ENCODE peak calls at places on chromosomes 16 and 17, in five cellular contexts. W is heart left ventricle, S is glutamatergic neuron, C is BE2C, L is dorsolateral prefrontal cortex. N is an unnamed sample.

GRCh38 chr16:13909872-13910303 is 10.1 kb upstream of the ERCC4 start:
- DNase-seq in W (no peak), S (no peak), C (no peak), L (no peak), N (no peak)

GRCh38 chr16:23373436-23374219 is 71.5 kb downstream of the SCNN1B start:
- DNase-seq in W (no peak), S (no peak), C (no peak), L (no peak), N (no peak)

GRCh38 chr16:10871157-10871991 is 5.6 kb upstream of the CIITA start:
- DNase-seq in W (no peak), S (no peak), C (no peak), L (no peak), N (no peak)

GRCh38 chr16:4116328-4117249 is at the start of gene ADCY9:
- DNase-seq in W (peak), S (peak), C (peak), L (peak), N (peak)

GRCh38 chr16:4260360-4260759 is 12.5 kb downstream of the TFAP4 start:
- DNase-seq in W (no peak), S (no peak), C (no peak), L (no peak), N (no peak)

GRCh38 chr17:60641126-60641525 is 36.5 kb upstream of the BCAS3 start:
- DNase-seq in W (no peak), S (no peak), C (no peak), L (no peak), N (no peak)

GRCh38 chr17:82753201-82753464 is 1.3 kb downstream of the TBCD start:
- DNase-seq in W (no peak), S (no peak), C (no peak), L (no peak), N (no peak)

GRCh38 chr16:1745900-1746692 is 25.2 kb downstream of the NME3 start:
- DNase-seq in W (no peak), S (peak), C (no peak), L (no peak), N (no peak)

GRCh38 chr17:82204831-82205719 is 7.6 kb downstream of the CCDC57 start:
- DNase-seq in W (no peak), S (no peak), C (peak), L (no peak), N (no peak)

GRCh38 chr16:29816694-29817441 is 916 bp downstream of the PAGR1 start:
- DNase-seq in W (peak), S (peak), C (peak), L (no peak), N (peak)

GRCh38 chr16:64416232-64417010 is 705.4 kb downstream of the CDH11 start:
- DNase-seq in W (no peak), S (no peak), C (no peak), L (no peak), N (no peak)

GRCh38 chr16:106623-107324 is 28.7 kb downstream of the MPG start:
- DNase-seq in W (no peak), S (peak), C (peak), L (peak), N (peak)

GRCh38 chr17:32795339-32795979 is 81.5 kb downstream of the MYO1D start:
- DNase-seq in W (no peak), S (no peak), C (no peak), L (no peak), N (no peak)

GRCh38 chr16:81431554-81432353 is 12.9 kb upstream of the CMIP start:
- DNase-seq in W (no peak), S (no peak), C (no peak), L (no peak), N (no peak)

GRCh38 chr17:50501054-50501453 is 7.2 kb upstream of the MYCBPAP start:
- DNase-seq in W (no peak), S (peak), C (no peak), L (no peak), N (peak)
- TF ChIP-seq CTCF in W (peak), S (peak), C (peak), L (peak), N (peak)

DNA sequence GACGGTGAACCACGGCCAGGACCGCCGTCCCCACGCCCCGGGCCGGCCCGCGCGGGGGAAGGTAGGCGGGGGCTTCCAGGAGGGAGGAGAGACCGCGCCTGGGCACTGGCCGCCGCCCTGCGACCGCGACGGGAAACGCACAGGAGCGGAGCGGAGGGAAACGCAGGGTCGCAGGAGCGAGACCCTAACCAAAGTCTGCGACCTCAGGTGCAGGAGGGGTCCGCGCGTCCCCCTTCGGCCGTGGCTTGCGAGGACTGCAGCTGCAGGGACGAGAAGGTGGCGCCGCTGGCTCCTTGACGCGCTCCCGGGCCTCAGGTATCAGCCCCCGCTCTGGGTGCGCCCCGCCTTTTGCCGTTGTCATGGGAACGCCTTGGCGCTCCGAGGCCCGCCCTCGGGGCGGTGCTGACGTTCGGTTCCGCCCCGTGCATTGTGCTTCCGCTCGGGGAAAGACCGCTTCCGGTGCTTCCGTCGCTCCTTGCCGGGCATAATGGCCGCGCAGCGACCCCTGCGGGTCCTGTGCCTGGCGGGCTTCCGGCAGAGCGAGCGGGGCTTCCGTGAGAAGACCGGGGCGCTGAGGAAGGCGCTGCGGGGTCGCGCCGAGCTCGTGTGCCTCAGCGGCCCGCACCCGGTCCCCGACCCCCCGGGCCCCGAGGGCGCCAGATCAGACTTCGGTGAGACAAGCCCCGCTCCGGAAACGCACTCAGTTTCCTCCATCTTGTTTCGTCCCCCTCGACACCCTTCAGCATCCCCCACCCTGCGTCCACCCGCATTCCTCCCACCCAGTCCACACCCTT is at the start of gene OVCA2:
- DNase-seq in W (peak), S (peak), C (peak), L (peak), N (peak)
- TF ChIP-seq CTCF in W (peak), S (peak), C (peak), L (peak), N (peak)

GRCh38 chr17:37406635-37407455 is at the start of the genes ACACA and TADA2A:
- DNase-seq in W (peak), S (peak), C (peak), L (peak), N (peak)
- TF ChIP-seq CTCF in W (no peak), S (no peak), C (no peak), L (no peak), N (no peak)

DNA sequence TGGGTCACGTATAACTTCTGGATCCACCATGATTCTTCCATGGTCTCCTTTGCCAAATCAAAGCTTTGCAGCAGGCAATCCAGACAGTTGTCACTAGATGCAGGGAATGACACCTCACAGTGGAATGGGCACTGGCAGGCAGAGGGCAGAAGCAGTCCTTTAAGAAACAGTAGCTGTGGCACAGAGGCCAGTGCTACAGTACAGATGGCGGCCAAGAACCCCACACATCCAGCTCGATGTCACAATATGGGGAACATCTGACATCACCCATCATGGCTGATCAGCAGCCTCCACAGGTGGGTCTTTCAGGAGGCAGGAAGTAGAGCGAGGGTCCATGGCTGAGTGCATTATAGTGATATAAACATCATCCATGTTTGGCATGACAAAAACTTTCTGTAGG is 18.8 kb upstream of the ERN1 start:
- DNase-seq in W (no peak), S (no peak), C (no peak), L (peak), N (no peak)
- TF ChIP-seq CTCF in W (peak), S (no peak), C (peak), L (peak), N (no peak)

GRCh38 chr16:67149276-67150057 is 1.3 kb downstream of the B3GNT9 start:
- DNase-seq in W (no peak), S (no peak), C (peak), L (no peak), N (no peak)
- TF ChIP-seq CTCF in W (no peak), S (no peak), C (no peak), L (no peak), N (no peak)

DNA sequence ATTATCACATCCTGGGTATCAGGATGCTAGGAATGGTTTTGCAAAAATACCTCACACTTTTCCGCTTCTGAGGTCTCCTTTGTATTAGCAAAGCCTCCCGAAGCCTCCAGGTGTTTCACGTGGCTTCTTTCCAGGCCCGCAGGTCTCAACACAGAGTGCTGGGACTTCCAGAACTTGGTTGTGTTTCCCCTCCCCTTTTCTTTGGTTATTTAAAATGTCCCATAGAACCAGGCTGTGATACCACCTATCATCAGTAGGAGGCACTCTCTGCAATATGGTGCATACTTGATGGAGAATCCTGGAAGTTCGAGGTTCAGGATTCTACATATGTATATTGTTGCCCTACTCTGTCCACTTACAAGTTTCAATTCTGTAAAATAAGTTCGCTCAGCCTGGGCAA is 28.8 kb downstream of the ATP2C2 start:
- DNase-seq in W (no peak), S (no peak), C (no peak), L (no peak), N (no peak)
- TF ChIP-seq CTCF in W (no peak), S (peak), C (peak), L (no peak), N (no peak)

DNA sequence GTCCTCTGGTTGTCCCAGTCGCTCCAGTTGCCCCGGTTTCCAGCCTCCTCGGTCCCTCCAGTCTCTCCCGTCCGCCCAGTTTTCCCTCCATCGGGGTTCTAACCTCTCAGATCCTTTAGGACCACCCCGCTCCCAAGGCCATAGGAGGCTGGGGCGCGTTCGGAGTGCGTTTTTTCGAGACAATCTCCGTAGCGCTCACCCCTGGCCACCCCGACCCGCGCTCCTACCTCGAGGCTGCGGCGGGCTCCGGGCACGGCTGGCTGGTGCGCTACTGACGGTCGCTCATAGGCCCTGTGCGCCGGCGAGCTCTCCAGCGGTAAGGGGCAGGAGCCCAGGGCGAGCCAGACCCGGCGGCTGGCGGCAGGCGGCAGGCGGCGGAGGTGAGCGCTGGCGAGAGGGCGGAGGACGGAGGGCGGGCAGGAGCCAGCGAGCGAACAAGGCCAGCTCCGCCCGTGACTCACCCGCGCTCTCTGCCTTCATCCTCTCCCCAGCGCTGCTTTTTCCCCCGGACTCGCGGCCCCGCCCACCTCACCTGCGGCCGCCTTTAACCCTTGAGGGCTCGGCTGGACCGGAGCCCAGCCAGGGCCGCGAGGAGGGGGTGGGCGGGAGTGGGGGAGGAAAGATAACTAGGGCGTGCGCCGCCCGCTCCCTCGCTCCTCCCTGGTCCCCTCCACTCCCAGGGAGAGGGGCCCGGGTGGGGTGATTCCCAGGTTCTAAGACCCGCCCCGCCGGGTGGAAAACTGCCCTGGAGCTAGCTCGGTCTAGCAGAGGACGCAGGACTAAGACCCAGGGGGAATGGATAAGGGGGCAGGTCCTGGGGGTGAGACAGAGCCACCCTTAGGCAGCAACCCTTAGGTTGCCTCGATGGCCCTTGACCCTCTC is at the start of gene SP6:
- DNase-seq in W (no peak), S (peak), C (peak), L (no peak), N (peak)
- TF ChIP-seq CTCF in W (no peak), S (no peak), C (no peak), L (no peak), N (no peak)

GRCh38 chr17:74457820-74458166 is 8.6 kb upstream of the CD300A start:
- DNase-seq in W (no peak), S (no peak), C (no peak), L (no peak), N (no peak)
- TF ChIP-seq CTCF in W (peak), S (peak), C (no peak), L (peak), N (no peak)

DNA sequence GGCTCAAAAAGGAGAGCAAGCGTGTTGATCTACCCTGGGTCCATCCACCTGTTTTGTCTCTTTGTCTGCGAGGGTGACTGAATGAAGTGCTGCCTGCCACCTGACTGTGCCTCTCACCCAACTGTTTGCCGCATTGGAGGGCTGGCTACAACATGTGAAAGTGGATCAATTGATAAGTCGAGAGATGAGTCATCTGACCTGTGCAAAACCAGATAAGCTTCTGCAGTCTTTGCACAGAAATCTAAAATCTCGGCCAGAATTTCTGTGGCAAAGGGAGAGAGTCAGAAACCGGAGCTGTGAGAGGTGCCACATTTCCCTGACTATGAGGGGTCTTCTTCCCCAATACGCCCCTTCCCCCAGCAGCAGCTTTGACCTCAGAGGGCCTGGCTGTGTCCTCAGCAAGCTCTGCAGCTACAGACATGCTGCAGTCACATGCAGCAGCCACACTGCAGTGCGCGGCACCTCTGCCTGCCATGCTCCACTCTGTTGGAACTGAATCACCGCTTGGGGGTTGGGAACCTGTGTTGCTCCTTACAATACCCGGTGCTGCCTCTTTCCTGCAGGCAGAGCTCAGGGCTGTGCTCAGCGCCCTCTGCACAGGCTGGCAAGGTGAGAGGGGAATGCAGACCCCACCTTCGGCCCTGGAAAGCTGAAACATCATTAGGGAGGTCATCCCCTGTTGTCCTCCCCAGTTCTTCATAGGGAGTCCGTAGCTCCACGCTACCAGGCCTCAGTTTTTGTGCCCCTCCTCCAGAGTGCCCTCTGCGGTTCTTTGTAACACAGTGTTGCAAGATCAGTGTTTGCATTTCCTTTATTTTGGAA is 16.2 kb upstream of the HAS3 start:
- DNase-seq in W (peak), S (no peak), C (peak), L (no peak), N (no peak)
- TF ChIP-seq CTCF in W (no peak), S (no peak), C (no peak), L (no peak), N (no peak)